ENCODE peak calls at places on chromosomes 13 and 19, in five cellular contexts. W is HepG2, B is GM23338, M is A549, J is Panc1. N is an unnamed sample.

GRCh38 chr13:82800391-82800790 is 1081.9 kb downstream of the SLITRK1 start:
- DNase-seq in W (no peak), B (no peak), M (no peak), J (no peak), N (no peak)

GRCh38 chr13:85798999-85799646 is at the start of gene SLITRK6:
- DNase-seq in W (no peak), B (peak), M (peak), J (peak), N (no peak)

GRCh38 chr13:34567558-34567957 is 374.5 kb upstream of the NBEA start:
- DNase-seq in W (peak), B (no peak), M (no peak), J (no peak), N (no peak)

GRCh38 chr19:13164370-13165090 is 14.3 kb downstream of the IER2 start:
- DNase-seq in W (peak), B (peak), M (no peak), J (no peak), N (no peak)

GRCh38 chr13:72151241-72151640 is 284.2 kb upstream of the DACH1 start:
- DNase-seq in W (no peak), B (no peak), M (no peak), J (no peak), N (no peak)

GRCh38 chr13:20127563-20128458 is 33.0 kb downstream of the GJA3 start:
- DNase-seq in W (peak), B (peak), M (peak), J (no peak), N (peak)

GRCh38 chr13:53201454-53202225 is 173.0 kb downstream of the OLFM4 start:
- DNase-seq in W (no peak), B (peak), M (no peak), J (no peak), N (no peak)

GRCh38 chr19:42596391-42597071 is 1.8 kb upstream of the CEACAM8 start:
- DNase-seq in W (no peak), B (peak), M (peak), J (peak), N (peak)

GRCh38 chr19:49956113-49956491 is 4.9 kb downstream of the SIGLEC11 start:
- DNase-seq in W (no peak), B (no peak), M (no peak), J (no peak), N (no peak)

GRCh38 chr13:82698383-82698782 is 1183.9 kb downstream of the SLITRK1 start:
- DNase-seq in W (no peak), B (no peak), M (no peak), J (no peak), N (no peak)

GRCh38 chr19:7370546-7370945 is 21.8 kb downstream of the ARHGEF18 start:
- DNase-seq in W (no peak), B (no peak), M (no peak), J (no peak), N (no peak)

GRCh38 chr13:110993788-110994187 is 78.9 kb upstream of the ANKRD10 start:
- DNase-seq in W (no peak), B (peak), M (no peak), J (no peak), N (no peak)

GRCh38 chr13:111060237-111060919 is 54.7 kb upstream of the ARHGEF7 start:
- DNase-seq in W (no peak), B (no peak), M (no peak), J (no peak), N (no peak)

GRCh38 chr19:4583961-4584669 is 24.6 kb upstream of the SEMA6B start:
- DNase-seq in W (peak), B (peak), M (no peak), J (no peak), N (no peak)

GRCh38 chr19:28217064-28217463 is 995.9 kb downstream of the UQCRFS1 start:
- DNase-seq in W (no peak), B (peak), M (no peak), J (no peak), N (no peak)

GRCh38 chr19:55252760-55253159 is 6.1 kb downstream of the PPP6R1 start:
- DNase-seq in W (no peak), B (no peak), M (no peak), J (no peak), N (no peak)
- TF ChIP-seq REST in W (no peak), B (no peak), M (no peak), J (no peak), N (no peak)

GRCh38 chr13:97231118-97231831 is 9.1 kb downstream of the MBNL2 start:
- DNase-seq in W (no peak), B (no peak), M (no peak), J (no peak), N (no peak)
- TF ChIP-seq REST in W (no peak), B (no peak), M (no peak), J (no peak), N (no peak)

DNA sequence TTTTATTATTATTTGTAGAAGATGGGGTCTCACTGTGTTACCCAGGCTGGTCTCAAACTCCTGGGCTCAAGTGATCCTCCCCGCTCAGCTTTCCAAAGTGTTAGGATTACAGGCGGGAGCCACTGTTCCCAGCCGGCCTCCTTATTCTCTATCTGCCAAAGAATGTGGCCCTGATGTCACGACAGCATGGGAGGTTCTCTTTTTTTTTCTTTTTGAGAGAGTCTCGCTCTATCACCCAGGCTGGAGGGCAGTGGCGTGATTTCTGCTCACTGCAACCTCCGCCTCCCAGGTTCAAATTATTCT is 23.5 kb downstream of the CARM1 start:
- DNase-seq in W (no peak), B (peak), M (no peak), J (no peak), N (no peak)
- TF ChIP-seq REST in W (no peak), B (no peak), M (no peak), J (no peak), N (no peak)

DNA sequence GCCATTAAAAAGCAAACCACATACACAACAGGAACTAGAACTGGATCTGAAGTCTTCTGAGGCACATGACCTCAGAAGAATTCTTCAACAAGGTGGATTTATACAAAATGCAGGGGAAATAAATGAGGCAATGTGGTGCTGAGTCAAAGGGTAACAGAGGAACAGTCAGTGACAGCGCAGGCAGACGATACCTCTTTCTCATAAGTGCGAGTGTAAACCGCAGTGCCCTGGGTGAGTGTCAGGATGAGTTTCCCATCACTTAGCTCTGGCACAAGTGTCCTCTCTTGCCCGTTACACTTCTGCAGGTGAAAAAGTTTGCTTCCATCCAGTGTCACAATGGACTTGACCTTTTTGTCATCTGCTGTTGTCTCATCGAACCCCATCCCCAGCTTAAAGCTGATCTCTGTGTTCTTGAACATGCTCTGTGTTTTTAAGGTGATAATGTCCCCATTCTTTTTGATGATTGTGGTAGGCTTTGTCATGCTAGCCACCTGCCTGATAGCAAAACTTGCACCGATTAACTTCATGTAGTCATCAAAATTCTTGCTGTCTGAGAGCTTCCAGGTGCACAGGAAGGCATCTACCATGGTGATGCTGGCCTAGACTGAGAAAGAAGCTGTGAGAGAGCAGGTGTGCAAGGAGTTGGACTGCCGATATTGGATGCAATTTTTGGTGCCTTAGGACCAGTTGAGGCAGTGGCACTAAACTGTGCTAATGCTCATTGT is 97.3 kb downstream of the AKAP11 start:
- DNase-seq in W (no peak), B (no peak), M (no peak), J (no peak), N (no peak)
- TF ChIP-seq REST in W (no peak), B (no peak), M (no peak), J (no peak), N (no peak)

DNA sequence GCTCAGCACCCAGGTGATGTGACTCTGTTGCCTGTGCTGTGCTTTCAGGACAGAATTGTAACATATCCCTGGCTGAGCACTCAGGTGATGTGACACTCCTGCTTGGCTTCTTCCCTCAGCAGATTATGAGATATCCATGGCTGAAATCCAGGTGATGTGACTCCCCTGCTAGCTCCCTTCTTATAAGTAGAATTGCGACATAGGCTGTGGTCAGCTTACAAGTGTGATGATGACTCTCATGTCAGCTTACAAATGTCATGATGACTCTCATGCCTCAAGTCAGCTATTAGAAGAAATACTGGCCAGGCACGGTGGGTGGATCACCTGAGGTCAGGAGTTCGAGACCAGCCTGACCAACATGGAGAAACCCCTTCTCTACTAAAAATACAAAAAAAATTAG is 14.2 kb upstream of the ZNF429 start:
- DNase-seq in W (no peak), B (no peak), M (no peak), J (no peak), N (no peak)
- TF ChIP-seq REST in W (no peak), B (no peak), M (no peak), J (no peak), N (no peak)

GRCh38 chr13:50209646-50210045 is 194.4 kb downstream of the KCNRG start:
- DNase-seq in W (no peak), B (no peak), M (no peak), J (no peak), N (no peak)
- TF ChIP-seq REST in W (no peak), B (no peak), M (no peak), J (no peak), N (no peak)

DNA sequence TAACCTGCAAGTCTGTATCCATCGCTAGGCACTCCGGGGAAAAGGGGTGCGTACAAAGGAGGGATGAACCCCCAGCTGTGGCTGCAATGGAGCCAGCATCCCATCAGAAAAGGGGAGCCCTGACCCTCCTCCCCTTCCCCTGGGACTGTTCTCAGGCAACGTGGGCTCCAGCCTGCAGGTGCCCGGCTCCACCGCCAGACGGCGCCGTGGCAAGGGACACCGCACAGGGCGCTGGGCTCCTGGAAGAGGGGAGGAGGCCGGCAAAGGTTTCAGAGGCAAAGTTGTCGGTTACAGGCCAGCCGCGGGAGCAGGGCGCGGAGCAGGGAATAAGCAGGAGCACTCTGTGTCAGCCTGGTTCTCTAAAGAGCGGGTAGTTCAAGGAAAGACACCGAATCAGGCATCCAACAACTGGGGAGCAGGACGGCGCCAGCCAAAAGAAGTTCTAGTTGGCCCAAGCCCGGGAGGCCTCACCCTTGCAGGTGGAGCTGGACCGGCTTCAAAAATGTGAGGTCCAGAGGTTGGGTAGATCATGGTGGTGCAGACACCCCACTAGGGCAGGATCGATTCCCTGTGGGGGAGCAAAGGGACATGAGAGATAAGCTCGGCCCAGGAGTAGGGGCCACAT is 53.0 kb upstream of the ATP12A start:
- DNase-seq in W (peak), B (peak), M (peak), J (no peak), N (no peak)
- TF ChIP-seq REST in W (no peak), B (no peak), M (no peak), J (no peak), N (no peak)

GRCh38 chr19:51138549-51138979 is 3.5 kb upstream of the SIGLEC7 start:
- DNase-seq in W (no peak), B (no peak), M (no peak), J (no peak), N (peak)
- TF ChIP-seq REST in W (no peak), B (no peak), M (no peak), J (no peak), N (no peak)

DNA sequence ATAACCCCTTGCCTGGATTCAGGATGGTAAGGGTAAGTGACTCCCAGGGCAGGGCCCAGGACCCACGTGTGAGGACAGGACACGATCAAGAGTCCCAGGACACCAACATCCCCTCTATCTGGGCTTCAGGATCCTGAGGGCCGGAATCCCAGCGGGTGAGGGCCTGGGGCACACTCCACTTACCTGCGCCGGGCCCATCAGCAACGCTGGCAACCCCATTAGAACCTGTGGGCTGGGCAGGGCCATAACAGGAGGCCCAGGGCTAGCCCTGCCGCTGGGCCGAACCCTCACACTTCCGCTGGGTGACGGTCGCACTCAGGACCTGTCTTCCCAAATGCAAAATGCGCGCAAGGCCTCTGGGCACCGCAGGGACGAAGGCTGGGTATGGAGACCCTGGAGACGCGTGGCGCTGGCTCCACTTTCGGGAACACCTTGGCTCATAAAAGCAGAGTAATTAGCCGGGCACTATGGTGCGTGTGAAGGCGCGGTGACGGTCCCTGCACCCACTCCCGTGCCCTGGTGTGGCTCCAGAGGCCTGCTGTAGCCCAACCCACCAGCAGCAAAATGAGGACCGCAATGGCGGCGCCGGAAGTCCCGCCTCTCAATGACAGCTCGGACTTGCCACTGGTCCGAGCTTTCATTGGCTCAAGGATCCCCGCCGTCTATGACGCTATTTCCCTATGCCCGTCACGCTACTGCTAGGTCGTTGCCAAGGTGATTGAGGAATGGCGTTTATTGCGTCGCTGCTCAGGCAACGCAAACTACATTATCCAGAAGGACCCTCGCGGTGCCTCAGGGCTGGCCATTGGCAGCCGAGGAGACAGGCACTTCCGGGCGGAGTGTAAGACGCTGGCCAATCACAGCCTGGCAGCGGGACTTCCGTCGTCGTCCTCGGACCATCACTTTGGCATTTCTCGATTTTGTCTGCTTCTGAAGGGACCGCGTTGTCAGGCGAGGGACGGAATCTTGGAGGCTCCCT is at the start of gene ZNF132:
- DNase-seq in W (no peak), B (peak), M (peak), J (no peak), N (peak)
- TF ChIP-seq REST in W (no peak), B (no peak), M (no peak), J (no peak), N (no peak)

GRCh38 chr19:1455336-1456120 is 5.6 kb downstream of the APC2 start:
- DNase-seq in W (peak), B (peak), M (peak), J (peak), N (peak)
- TF ChIP-seq REST in W (no peak), B (no peak), M (no peak), J (no peak), N (no peak)